ENCODE peak calls at places on chromosomes 6 and 20, in four cellular contexts. K is IMR-90, X is H9, V is neural crest cell. Q is an unnamed sample.

GRCh38 chr6:106085984-106086832 is at the start of gene PRDM1:
- DNase-seq in K (peak), X (peak), V (peak), Q (peak)

GRCh38 chr6:169452117-169452868 is 198.6 kb upstream of the THBS2 start:
- DNase-seq in K (peak), X (no peak), V (no peak), Q (no peak)

GRCh38 chr6:147782302-147782701 is 273.8 kb downstream of the SAMD5 start:
- DNase-seq in K (peak), X (no peak), V (no peak), Q (no peak)

GRCh38 chr20:834151-834747 is 734 bp downstream of the FAM110A start:
- DNase-seq in K (no peak), X (no peak), V (no peak), Q (no peak)

GRCh38 chr6:135331002-135331401 is 149.9 kb downstream of the MYB start:
- DNase-seq in K (peak), X (no peak), V (no peak), Q (no peak)

GRCh38 chr20:45011108-45011526 is 44.8 kb downstream of the STK4 start:
- DNase-seq in K (peak), X (peak), V (peak), Q (peak)

GRCh38 chr20:33554914-33555420 is 65.1 kb downstream of the CBFA2T2 start:
- DNase-seq in K (peak), X (no peak), V (no peak), Q (no peak)

GRCh38 chr6:106927531-106928398 is 46.8 kb downstream of the CD24 start:
- DNase-seq in K (peak), X (peak), V (peak), Q (peak)

GRCh38 chr20:11777861-11778570 is 139.7 kb upstream of the BTBD3 start:
- DNase-seq in K (peak), X (no peak), V (no peak), Q (no peak)

GRCh38 chr6:108844632-108845031 is 3.6 kb upstream of the ARMC2 start:
- DNase-seq in K (no peak), X (no peak), V (no peak), Q (no peak)

GRCh38 chr6:27791182-27791939 is 120.8 kb downstream of the OR2B2 start:
- DNase-seq in K (peak), X (peak), V (peak), Q (peak)

GRCh38 chr6:46191961-46192360 is 21.2 kb upstream of the ENPP5 start:
- DNase-seq in K (peak), X (no peak), V (no peak), Q (no peak)

GRCh38 chr6:63236398-63236817 is 25.1 kb downstream of the FKBP1C start:
- DNase-seq in K (no peak), X (peak), V (no peak), Q (no peak)

GRCh38 chr6:53744321-53744720 is 50.5 kb upstream of the LRRC1 start:
- DNase-seq in K (no peak), X (no peak), V (no peak), Q (no peak)

GRCh38 chr6:153038378-153038777 is 35.9 kb upstream of the MTRF1L start:
- DNase-seq in K (peak), X (no peak), V (no peak), Q (no peak)

GRCh38 chr20:47117325-47117724 is 222.7 kb downstream of the EYA2 start:
- DNase-seq in K (no peak), X (no peak), V (no peak), Q (no peak)

GRCh38 chr6:112956696-112957525 is 609.8 kb downstream of the RFPL4B start:
- DNase-seq in K (peak), X (no peak), V (no peak), Q (no peak)

GRCh38 chr6:13307508-13307995 is 20.8 kb downstream of the TBC1D7 start:
- DNase-seq in K (peak), X (no peak), V (no peak), Q (no peak)

GRCh38 chr20:60115452-60115851 is 157.2 kb downstream of the CDH26 start:
- DNase-seq in K (no peak), X (no peak), V (no peak), Q (no peak)

GRCh38 chr20:56504373-56505005 is 20.1 kb upstream of the FAM209A start:
- DNase-seq in K (no peak), X (peak), V (peak), Q (peak)

GRCh38 chr6:124400600-124400999 is 561.6 kb upstream of the RNF217 start:
- DNase-seq in K (no peak), X (no peak), V (no peak), Q (no peak)
- TF ChIP-seq CTCF in K (no peak), X (no peak), V (peak), Q (peak)

GRCh38 chr6:90369024-90369519 is 72.4 kb upstream of the BACH2 start:
- DNase-seq in K (peak), X (peak), V (no peak), Q (no peak)
- TF ChIP-seq CTCF in K (no peak), X (no peak), V (no peak), Q (no peak)

DNA sequence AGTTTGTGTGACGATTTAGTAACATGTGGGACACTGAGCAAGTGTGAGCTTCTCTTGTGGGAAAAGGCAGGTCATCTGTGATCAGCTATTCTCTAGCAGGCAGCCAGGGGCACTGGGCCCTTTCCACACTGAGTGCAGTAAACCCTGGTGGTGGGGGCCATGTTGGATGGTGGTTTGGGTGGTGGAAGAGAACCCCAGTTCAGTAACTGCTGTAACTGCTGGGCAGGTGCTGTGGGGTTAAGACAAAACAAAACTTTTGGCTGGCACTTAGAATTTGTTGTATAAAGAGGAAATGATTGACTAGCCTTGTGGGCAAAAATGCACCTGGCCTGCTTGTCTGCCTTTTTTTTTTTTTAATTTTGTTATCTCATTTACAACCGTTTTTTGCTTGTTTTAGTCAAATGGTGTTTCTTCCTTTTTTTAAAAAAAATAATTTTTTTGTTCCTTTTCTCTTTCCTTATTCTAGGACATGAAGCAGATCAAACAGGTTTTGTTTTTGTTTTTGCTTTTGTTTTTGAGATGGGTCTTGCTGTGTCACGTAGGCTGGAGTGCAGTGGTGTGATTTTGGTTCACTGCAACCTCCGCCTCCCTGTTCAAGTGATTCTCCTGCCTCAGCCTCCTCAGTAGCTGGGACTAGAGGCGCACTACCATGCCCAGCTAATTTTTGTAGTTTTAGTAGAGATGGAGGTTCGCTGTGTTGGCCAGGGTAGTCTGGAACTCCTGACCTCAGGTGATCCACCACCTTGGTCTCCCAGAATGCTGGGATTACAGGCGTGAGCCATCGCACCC is 59.8 kb downstream of the IGF2R start:
- DNase-seq in K (no peak), X (no peak), V (no peak), Q (no peak)
- TF ChIP-seq CTCF in K (no peak), X (no peak), V (no peak), Q (no peak)

DNA sequence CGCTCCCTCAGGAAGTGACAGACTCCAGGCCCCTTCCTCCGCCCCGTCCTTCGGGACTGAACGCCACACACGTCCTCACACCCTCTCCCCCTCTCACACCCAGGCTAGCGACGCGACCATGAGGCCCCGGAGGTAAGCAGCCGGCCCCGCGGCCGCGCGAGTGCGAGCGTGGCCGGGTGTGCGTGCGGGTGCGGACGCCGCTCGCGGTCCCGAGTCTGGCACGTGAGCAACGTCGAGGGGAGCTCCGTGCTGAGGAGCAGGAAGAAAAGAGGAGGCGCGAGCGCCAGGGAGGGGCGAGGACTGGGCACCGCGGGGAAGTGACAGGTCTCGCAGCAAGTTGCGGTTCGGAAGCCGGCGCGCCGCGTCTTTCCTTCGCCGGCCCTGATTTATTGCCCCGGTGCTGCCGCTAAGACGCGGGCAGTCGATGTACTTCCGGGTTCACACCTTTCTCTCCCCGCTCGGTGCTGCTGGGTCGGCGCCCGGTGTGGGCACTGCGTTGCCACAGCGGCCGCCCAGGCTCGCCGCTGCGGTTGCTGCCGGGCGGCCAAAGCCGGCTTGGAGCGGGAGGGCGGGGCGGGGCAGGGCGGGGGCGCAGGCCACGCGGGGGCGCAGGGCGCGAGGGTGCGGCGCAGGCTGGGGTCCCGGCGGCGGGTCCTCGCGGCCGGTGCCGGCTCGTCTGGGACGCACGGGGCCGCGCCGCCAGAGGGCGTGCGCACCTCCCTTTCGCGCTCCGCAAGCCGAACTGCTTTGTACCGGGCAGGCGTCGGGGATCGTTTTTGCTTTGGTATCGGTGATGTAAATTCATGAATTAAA is 15.8 kb upstream of the LIN28B start:
- DNase-seq in K (peak), X (peak), V (peak), Q (peak)
- TF ChIP-seq CTCF in K (peak), X (peak), V (peak), Q (peak)

GRCh38 chr20:57526885-57527566 is 2.1 kb upstream of the CTCFL start:
- DNase-seq in K (no peak), X (no peak), V (no peak), Q (no peak)
- TF ChIP-seq CTCF in K (no peak), X (peak), V (no peak), Q (no peak)